ENCODE peak calls at places on chromosomes 6 and 20, in ten cellular contexts. One of them, this sample, is unnamed.

GRCh38 chr20:50350510-50351249 is 159.5 kb upstream of the PTPN1 start:
- DNase-seq in NCI-H510A: no peak
- DNase-seq in HL-60: peak; percentile 52
- DNase-seq in NCI-H69: no peak
- DNase-seq in endothelial cell: no peak
- DNase-seq in Daoy: no peak
- DNase-seq in activated naive CD4-positive, alpha-beta T cell treated with anti-CD3 and anti-CD28 coated beads, Interleukin-2, amount 10 ng/mL, durations not matched to agents 7 days and 5 days: no peak
- DNase-seq in sciatic nerve: no peak
- DNase-seq in esophagus muscularis mucosa: no peak
- DNase-seq in EL: no peak
- DNase-seq in this sample: no peak

GRCh38 chr6:5305968-5306626 is 44.8 kb downstream of the FARS2 start:
- DNase-seq in NCI-H510A: no peak
- DNase-seq in esophagus muscularis mucosa: peak; percentile 24
- DNase-seq in sciatic nerve: no peak
- DNase-seq in NCI-H69: peak; percentile 9
- DNase-seq in endothelial cell: no peak
- DNase-seq in HL-60: no peak
- DNase-seq in Daoy: no peak
- DNase-seq in activated naive CD4-positive, alpha-beta T cell treated with anti-CD3 and anti-CD28 coated beads, Interleukin-2, amount 10 ng/mL, durations not matched to agents 7 days and 5 days: no peak
- DNase-seq in EL: peak; percentile 8
- DNase-seq in this sample: no peak

GRCh38 chr20:62156254-62156556 is 12.6 kb downstream of the SS18L1 start:
- DNase-seq in NCI-H69: no peak
- DNase-seq in Daoy: no peak
- DNase-seq in HL-60: no peak
- DNase-seq in endothelial cell: no peak
- DNase-seq in NCI-H510A: no peak
- DNase-seq in EL: no peak
- DNase-seq in activated naive CD4-positive, alpha-beta T cell treated with anti-CD3 and anti-CD28 coated beads, Interleukin-2, amount 10 ng/mL, durations not matched to agents 7 days and 5 days: no peak
- DNase-seq in sciatic nerve: no peak
- DNase-seq in esophagus muscularis mucosa: no peak
- DNase-seq in this sample: no peak

GRCh38 chr6:169620171-169621125 is 81.4 kb downstream of the WDR27 start:
- DNase-seq in NCI-H510A: no peak
- DNase-seq in EL: peak; percentile 80
- DNase-seq in Daoy: peak; percentile 67
- DNase-seq in activated naive CD4-positive, alpha-beta T cell treated with anti-CD3 and anti-CD28 coated beads, Interleukin-2, amount 10 ng/mL, durations not matched to agents 7 days and 5 days: no peak
- DNase-seq in esophagus muscularis mucosa: no peak
- DNase-seq in sciatic nerve: no peak
- DNase-seq in NCI-H69: no peak
- DNase-seq in endothelial cell: no peak
- DNase-seq in HL-60: no peak
- DNase-seq in this sample: no peak

GRCh38 chr20:35830264-35830663 is 58.4 kb downstream of the PHF20 start:
- DNase-seq in sciatic nerve: no peak
- DNase-seq in esophagus muscularis mucosa: no peak
- DNase-seq in Daoy: no peak
- DNase-seq in NCI-H69: no peak
- DNase-seq in endothelial cell: no peak
- DNase-seq in activated naive CD4-positive, alpha-beta T cell treated with anti-CD3 and anti-CD28 coated beads, Interleukin-2, amount 10 ng/mL, durations not matched to agents 7 days and 5 days: no peak
- DNase-seq in EL: no peak
- DNase-seq in NCI-H510A: no peak
- DNase-seq in HL-60: no peak
- DNase-seq in this sample: no peak

GRCh38 chr20:20820780-20821495 is 108.5 kb upstream of the RALGAPA2 start:
- DNase-seq in EL: peak; percentile 25
- DNase-seq in Daoy: peak; percentile 21
- DNase-seq in endothelial cell: no peak
- DNase-seq in NCI-H69: peak; percentile 82
- DNase-seq in activated naive CD4-positive, alpha-beta T cell treated with anti-CD3 and anti-CD28 coated beads, Interleukin-2, amount 10 ng/mL, durations not matched to agents 7 days and 5 days: no peak
- DNase-seq in HL-60: peak; percentile 37
- DNase-seq in sciatic nerve: no peak
- DNase-seq in esophagus muscularis mucosa: no peak
- DNase-seq in NCI-H510A: no peak
- DNase-seq in this sample: no peak

GRCh38 chr20:34526466-34526865 is 10.2 kb downstream of the DYNLRB1 start:
- DNase-seq in EL: peak; percentile 43
- DNase-seq in esophagus muscularis mucosa: no peak
- DNase-seq in HL-60: no peak
- DNase-seq in NCI-H69: no peak
- DNase-seq in endothelial cell: no peak
- DNase-seq in activated naive CD4-positive, alpha-beta T cell treated with anti-CD3 and anti-CD28 coated beads, Interleukin-2, amount 10 ng/mL, durations not matched to agents 7 days and 5 days: no peak
- DNase-seq in sciatic nerve: peak; percentile 36
- DNase-seq in Daoy: peak; percentile 25
- DNase-seq in NCI-H510A: no peak
- DNase-seq in this sample: no peak

GRCh38 chr6:123655520-123656306 is 19.0 kb upstream of the TRDN start:
- DNase-seq in activated naive CD4-positive, alpha-beta T cell treated with anti-CD3 and anti-CD28 coated beads, Interleukin-2, amount 10 ng/mL, durations not matched to agents 7 days and 5 days: no peak
- DNase-seq in NCI-H510A: no peak
- DNase-seq in HL-60: no peak
- DNase-seq in esophagus muscularis mucosa: no peak
- DNase-seq in Daoy: peak; percentile 7
- DNase-seq in EL: peak; percentile 6
- DNase-seq in NCI-H69: no peak
- DNase-seq in endothelial cell: no peak
- DNase-seq in sciatic nerve: no peak
- DNase-seq in this sample: no peak

GRCh38 chr20:36585410-36586125 is 12.2 kb downstream of the TGIF2 start:
- DNase-seq in NCI-H510A: no peak
- DNase-seq in sciatic nerve: no peak
- DNase-seq in esophagus muscularis mucosa: no peak
- DNase-seq in endothelial cell: no peak
- DNase-seq in EL: peak; percentile 92
- DNase-seq in Daoy: peak; percentile 73
- DNase-seq in NCI-H69: peak; percentile 76
- DNase-seq in HL-60: no peak
- DNase-seq in activated naive CD4-positive, alpha-beta T cell treated with anti-CD3 and anti-CD28 coated beads, Interleukin-2, amount 10 ng/mL, durations not matched to agents 7 days and 5 days: no peak
- DNase-seq in this sample: no peak

GRCh38 chr20:41733151-41733550 is 115.0 kb upstream of the CHD6 start:
- DNase-seq in endothelial cell: no peak
- DNase-seq in activated naive CD4-positive, alpha-beta T cell treated with anti-CD3 and anti-CD28 coated beads, Interleukin-2, amount 10 ng/mL, durations not matched to agents 7 days and 5 days: no peak
- DNase-seq in esophagus muscularis mucosa: no peak
- DNase-seq in NCI-H510A: no peak
- DNase-seq in HL-60: peak; percentile 9
- DNase-seq in sciatic nerve: no peak
- DNase-seq in NCI-H69: no peak
- DNase-seq in Daoy: no peak
- DNase-seq in EL: no peak
- DNase-seq in this sample: no peak

GRCh38 chr6:139124887-139125672 is 9.8 kb upstream of the HECA start:
- DNase-seq in Daoy: peak; percentile 68
- DNase-seq in HL-60: peak; percentile 91
- DNase-seq in NCI-H510A: no peak
- DNase-seq in endothelial cell: peak; percentile 16
- DNase-seq in NCI-H69: peak; percentile 89
- DNase-seq in EL: peak; percentile 58
- DNase-seq in esophagus muscularis mucosa: no peak
- DNase-seq in sciatic nerve: no peak
- DNase-seq in activated naive CD4-positive, alpha-beta T cell treated with anti-CD3 and anti-CD28 coated beads, Interleukin-2, amount 10 ng/mL, durations not matched to agents 7 days and 5 days: peak; percentile 89
- DNase-seq in this sample: peak; percentile 68

GRCh38 chr20:38863024-38863851 is 57.7 kb downstream of the PPP1R16B start:
- DNase-seq in activated naive CD4-positive, alpha-beta T cell treated with anti-CD3 and anti-CD28 coated beads, Interleukin-2, amount 10 ng/mL, durations not matched to agents 7 days and 5 days: peak; percentile 37
- DNase-seq in endothelial cell: no peak
- DNase-seq in Daoy: no peak
- DNase-seq in sciatic nerve: no peak
- DNase-seq in NCI-H510A: no peak
- DNase-seq in NCI-H69: no peak
- DNase-seq in EL: no peak
- DNase-seq in esophagus muscularis mucosa: no peak
- DNase-seq in HL-60: peak; percentile 78
- DNase-seq in this sample: no peak

GRCh38 chr20:53099851-53100250 is 127.7 kb downstream of the TSHZ2 start:
- DNase-seq in HL-60: no peak
- DNase-seq in NCI-H510A: no peak
- DNase-seq in EL: no peak
- DNase-seq in endothelial cell: no peak
- DNase-seq in activated naive CD4-positive, alpha-beta T cell treated with anti-CD3 and anti-CD28 coated beads, Interleukin-2, amount 10 ng/mL, durations not matched to agents 7 days and 5 days: no peak
- DNase-seq in sciatic nerve: no peak
- DNase-seq in esophagus muscularis mucosa: no peak
- DNase-seq in NCI-H69: no peak
- DNase-seq in Daoy: no peak
- DNase-seq in this sample: no peak

GRCh38 chr6:52925042-52925441 is 15.5 kb upstream of the GSTA3 start:
- DNase-seq in NCI-H69: no peak
- DNase-seq in esophagus muscularis mucosa: peak; percentile 26
- DNase-seq in NCI-H510A: no peak
- DNase-seq in Daoy: no peak
- DNase-seq in EL: no peak
- DNase-seq in sciatic nerve: no peak
- DNase-seq in activated naive CD4-positive, alpha-beta T cell treated with anti-CD3 and anti-CD28 coated beads, Interleukin-2, amount 10 ng/mL, durations not matched to agents 7 days and 5 days: no peak
- DNase-seq in endothelial cell: no peak
- DNase-seq in HL-60: no peak
- DNase-seq in this sample: no peak

GRCh38 chr20:45957021-45957941 is 14.7 kb downstream of the ZNF335 start:
- DNase-seq in HL-60: no peak
- DNase-seq in endothelial cell: no peak
- DNase-seq in NCI-H69: no peak
- DNase-seq in NCI-H510A: no peak
- DNase-seq in EL: no peak
- DNase-seq in activated naive CD4-positive, alpha-beta T cell treated with anti-CD3 and anti-CD28 coated beads, Interleukin-2, amount 10 ng/mL, durations not matched to agents 7 days and 5 days: no peak
- DNase-seq in sciatic nerve: peak; percentile 51
- DNase-seq in esophagus muscularis mucosa: no peak
- DNase-seq in Daoy: no peak
- DNase-seq in this sample: peak; percentile 63

GRCh38 chr6:51526922-51527321 is 560.5 kb downstream of the PKHD1 start:
- DNase-seq in NCI-H510A: no peak
- DNase-seq in HL-60: no peak
- DNase-seq in endothelial cell: no peak
- DNase-seq in esophagus muscularis mucosa: no peak
- DNase-seq in sciatic nerve: no peak
- DNase-seq in EL: no peak
- DNase-seq in Daoy: no peak
- DNase-seq in NCI-H69: no peak
- DNase-seq in activated naive CD4-positive, alpha-beta T cell treated with anti-CD3 and anti-CD28 coated beads, Interleukin-2, amount 10 ng/mL, durations not matched to agents 7 days and 5 days: no peak
- DNase-seq in this sample: no peak

GRCh38 chr20:16596991-16597390 is 23.7 kb upstream of the KIF16B start:
- DNase-seq in EL: no peak
- DNase-seq in esophagus muscularis mucosa: no peak
- DNase-seq in sciatic nerve: no peak
- DNase-seq in Daoy: no peak
- DNase-seq in activated naive CD4-positive, alpha-beta T cell treated with anti-CD3 and anti-CD28 coated beads, Interleukin-2, amount 10 ng/mL, durations not matched to agents 7 days and 5 days: no peak
- DNase-seq in endothelial cell: no peak
- DNase-seq in HL-60: no peak
- DNase-seq in NCI-H69: no peak
- DNase-seq in NCI-H510A: no peak
- DNase-seq in this sample: no peak

GRCh38 chr6:43702522-43703440 is 15.2 kb upstream of the MRPS18A start:
- DNase-seq in HL-60: no peak
- DNase-seq in activated naive CD4-positive, alpha-beta T cell treated with anti-CD3 and anti-CD28 coated beads, Interleukin-2, amount 10 ng/mL, durations not matched to agents 7 days and 5 days: peak; percentile 40
- DNase-seq in esophagus muscularis mucosa: peak; percentile 97
- DNase-seq in endothelial cell: peak; percentile 72
- DNase-seq in sciatic nerve: peak; percentile 91
- DNase-seq in EL: peak; percentile 97
- DNase-seq in NCI-H510A: peak; percentile 95
- DNase-seq in Daoy: peak; percentile 93
- DNase-seq in NCI-H69: peak; percentile 98
- DNase-seq in this sample: peak; percentile 92

GRCh38 chr6:38497546-38497945 is 142.2 kb downstream of the BTBD9 start:
- DNase-seq in EL: no peak
- DNase-seq in NCI-H69: no peak
- DNase-seq in esophagus muscularis mucosa: no peak
- DNase-seq in NCI-H510A: no peak
- DNase-seq in Daoy: no peak
- DNase-seq in endothelial cell: no peak
- DNase-seq in HL-60: no peak
- DNase-seq in sciatic nerve: no peak
- DNase-seq in activated naive CD4-positive, alpha-beta T cell treated with anti-CD3 and anti-CD28 coated beads, Interleukin-2, amount 10 ng/mL, durations not matched to agents 7 days and 5 days: no peak
- DNase-seq in this sample: no peak

GRCh38 chr6:143058987-143059386 is 1.7 kb upstream of the AIG1 start:
- DNase-seq in NCI-H69: peak; percentile 11
- DNase-seq in EL: no peak
- DNase-seq in NCI-H510A: no peak
- DNase-seq in HL-60: no peak
- DNase-seq in endothelial cell: no peak
- DNase-seq in esophagus muscularis mucosa: no peak
- DNase-seq in sciatic nerve: no peak
- DNase-seq in activated naive CD4-positive, alpha-beta T cell treated with anti-CD3 and anti-CD28 coated beads, Interleukin-2, amount 10 ng/mL, durations not matched to agents 7 days and 5 days: no peak
- DNase-seq in Daoy: no peak
- DNase-seq in this sample: no peak